ENCODE peak calls at places on chromosomes 2 and 18, in five cellular contexts. I, J, M, A and Y are unnamed samples.

GRCh38 chr2:74740395-74741075 is 86.5 kb downstream of the SEMA4F start:
- DNase-seq in I (peak; percentile 26), J (no peak), M (no peak), A (peak; percentile 85), Y (peak; percentile 69)

GRCh38 chr18:60096428-60096827 is 196.6 kb downstream of the PMAIP1 start:
- DNase-seq in I (no peak), J (no peak), M (no peak), A (no peak), Y (no peak)

GRCh38 chr18:48975221-48975816 is 24.6 kb upstream of the SMAD7 start:
- DNase-seq in I (no peak), J (no peak), M (peak; percentile 29), A (peak; percentile 77), Y (no peak)

GRCh38 chr2:237729681-237730475 is 68.7 kb upstream of the RBM44 start:
- DNase-seq in I (no peak), J (no peak), M (no peak), A (no peak), Y (no peak)

GRCh38 chr2:168315331-168316072 is 68.1 kb upstream of the STK39 start:
- DNase-seq in I (no peak), J (no peak), M (no peak), A (no peak), Y (no peak)

GRCh38 chr2:144571770-144572169 is 51.9 kb upstream of the ZEB2 start:
- DNase-seq in I (no peak), J (no peak), M (no peak), A (no peak), Y (no peak)

GRCh38 chr2:120854014-120854620 is 118.4 kb downstream of the GLI2 start:
- DNase-seq in I (peak; percentile 7), J (no peak), M (no peak), A (no peak), Y (no peak)

GRCh38 chr2:84861539-84861938 is 19.3 kb downstream of the TRABD2A start:
- DNase-seq in I (no peak), J (no peak), M (no peak), A (no peak), Y (no peak)

GRCh38 chr18:23725827-23726661 is 36.8 kb downstream of the LAMA3 start:
- DNase-seq in I (no peak), J (no peak), M (no peak), A (no peak), Y (no peak)

GRCh38 chr18:48636436-48636835 is 97.6 kb downstream of the CTIF start:
- DNase-seq in I (no peak), J (no peak), M (no peak), A (no peak), Y (no peak)

GRCh38 chr2:95347681-95348608 is 50.8 kb downstream of the KCNIP3 start:
- DNase-seq in I (no peak), J (no peak), M (no peak), A (no peak), Y (no peak)

GRCh38 chr2:8086342-8086741 is 595.5 kb upstream of the ID2 start:
- DNase-seq in I (no peak), J (no peak), M (no peak), A (no peak), Y (no peak)

GRCh38 chr2:145985517-145985916 is 1465.6 kb upstream of the ZEB2 start:
- DNase-seq in I (no peak), J (no peak), M (no peak), A (no peak), Y (no peak)

GRCh38 chr2:238269741-238270140 is 18.7 kb downstream of the PER2 start:
- DNase-seq in I (no peak), J (no peak), M (no peak), A (peak; percentile 6), Y (no peak)

GRCh38 chr2:182541268-182541667 is 114.4 kb upstream of the PDE1A start:
- DNase-seq in I (no peak), J (no peak), M (no peak), A (no peak), Y (no peak)

GRCh38 chr18:46158498-46158897 is 54.3 kb downstream of the HAUS1 start:
- DNase-seq in I (no peak), J (no peak), M (peak; percentile 39), A (no peak), Y (no peak)

GRCh38 chr2:20617892-20618467 is 32.9 kb downstream of the HS1BP3 start:
- DNase-seq in I (peak; percentile 98), J (no peak), M (peak; percentile 37), A (peak; percentile 99), Y (peak; percentile 99)

GRCh38 chr18:54958711-54959625 is at the start of gene CCDC68:
- DNase-seq in I (peak; percentile 80), J (no peak), M (peak; percentile 84), A (peak; percentile 40), Y (no peak)

GRCh38 chr2:23519334-23519651 is 134.3 kb downstream of the KLHL29 start:
- DNase-seq in I (no peak), J (no peak), M (no peak), A (peak; percentile 59), Y (no peak)

GRCh38 chr18:36635414-36636096 is 193.2 kb downstream of the TPGS2 start:
- DNase-seq in I (no peak), J (no peak), M (no peak), A (no peak), Y (no peak)

GRCh38 chr2:88753833-88754584 is 62.5 kb downstream of the RPIA start:
- DNase-seq in I (no peak), J (no peak), M (no peak), A (no peak), Y (no peak)

GRCh38 chr2:19536136-19536535 is 177.7 kb upstream of the OSR1 start:
- DNase-seq in I (no peak), J (no peak), M (no peak), A (no peak), Y (no peak)

GRCh38 chr2:28108143-28108542 is 217.6 kb downstream of the BABAM2 start:
- DNase-seq in I (no peak), J (no peak), M (no peak), A (no peak), Y (no peak)

GRCh38 chr2:166516712-166517303 is 22.8 kb upstream of the SCN7A start:
- DNase-seq in I (peak; percentile 32), J (no peak), M (peak; percentile 69), A (no peak), Y (no peak)

GRCh38 chr2:157727693-157728092 is 99.0 kb upstream of the ACVR1C start:
- DNase-seq in I (no peak), J (no peak), M (no peak), A (no peak), Y (no peak)

GRCh38 chr2:48566582-48566981 is 36.6 kb downstream of the STON1 start:
- DNase-seq in I (peak; percentile 19), J (no peak), M (no peak), A (no peak), Y (no peak)

GRCh38 chr2:177929662-177930522 is 142.7 kb downstream of the PDE11A start:
- DNase-seq in I (no peak), J (no peak), M (no peak), A (no peak), Y (no peak)

GRCh38 chr2:676647-677055 is 555 bp downstream of the TMEM18 start:
- DNase-seq in I (peak; percentile 99), J (peak; percentile 94), M (peak; percentile 99), A (peak; percentile 100), Y (peak; percentile 98)

GRCh38 chr18:50097702-50098101 is 97.2 kb downstream of the MYO5B start:
- DNase-seq in I (peak; percentile 47), J (no peak), M (no peak), A (peak; percentile 49), Y (no peak)

GRCh38 chr2:102048465-102048864 is 56.7 kb downstream of the IL1R2 start:
- DNase-seq in I (no peak), J (no peak), M (no peak), A (no peak), Y (no peak)

GRCh38 chr2:142592171-142592570 is 285.3 kb upstream of the KYNU start:
- DNase-seq in I (no peak), J (no peak), M (no peak), A (no peak), Y (no peak)

GRCh38 chr2:128361376-128362131 is 42.9 kb upstream of the HS6ST1 start:
- DNase-seq in I (peak; percentile 86), J (no peak), M (no peak), A (no peak), Y (no peak)

GRCh38 chr2:106703161-106703560 is 182.8 kb downstream of the ST6GAL2 start:
- DNase-seq in I (no peak), J (no peak), M (no peak), A (no peak), Y (no peak)

GRCh38 chr2:28544069-28544346 is 48.1 kb downstream of the PLB1 start:
- DNase-seq in I (no peak), J (no peak), M (no peak), A (no peak), Y (no peak)

GRCh38 chr2:174343638-174344455 is 9.1 kb downstream of the SP9 start:
- DNase-seq in I (no peak), J (no peak), M (no peak), A (no peak), Y (no peak)

GRCh38 chr2:96356889-96357288 is 21.3 kb downstream of the NCAPH start:
- DNase-seq in I (no peak), J (no peak), M (no peak), A (no peak), Y (no peak)

GRCh38 chr2:201502713-201503112 is 51.2 kb downstream of the STRADB start:
- DNase-seq in I (no peak), J (no peak), M (no peak), A (no peak), Y (no peak)

DNA sequence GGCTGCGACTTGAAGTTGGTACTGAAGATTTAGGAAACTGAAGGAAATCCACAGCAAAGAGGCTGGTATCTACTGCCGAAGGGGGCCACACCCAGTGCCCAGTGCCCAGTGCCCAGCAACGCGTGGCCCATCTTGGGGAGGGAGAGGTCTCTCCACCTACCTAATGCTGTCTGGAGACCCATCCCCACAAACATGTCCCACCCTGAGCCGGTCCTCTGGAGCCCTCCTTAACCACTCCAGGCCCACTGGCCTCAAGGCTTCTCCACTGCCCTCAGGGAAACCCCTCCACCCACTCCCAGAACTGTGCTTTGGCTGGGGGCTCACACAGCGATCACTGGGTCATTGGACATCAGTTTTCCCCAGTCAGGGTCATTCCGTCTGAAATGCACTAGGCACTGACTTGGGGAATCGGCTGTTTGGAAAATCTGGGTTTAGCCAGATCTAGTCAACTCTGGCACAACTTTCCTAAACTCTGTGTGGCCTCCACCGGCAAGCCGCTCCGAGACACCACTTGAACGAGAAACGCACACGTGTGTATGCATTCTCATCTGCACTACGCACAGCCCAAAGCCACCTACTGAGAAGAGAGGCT is 20.1 kb downstream of the GPR55 start:
- DNase-seq in I (no peak), J (no peak), M (no peak), A (no peak), Y (no peak)
- H3K4me1 ChIP-seq in I (no peaks in the 10 kb centered on the region), J (peaks cover 10% of the 10 kb centered on the region), M (no peaks in the 10 kb centered on the region), A (no peaks in the 10 kb centered on the region), Y (no peaks in the 10 kb centered on the region)

GRCh38 chr2:69017080-69017479 is 4.1 kb downstream of the ANTXR1 start:
- DNase-seq in I (no peak), J (no peak), M (no peak), A (no peak), Y (no peak)
- H3K4me1 ChIP-seq in I (peaks cover 10% of the 10 kb centered on the region), J (peaks cover 15% of the 10 kb centered on the region), M (peaks cover 31% of the 10 kb centered on the region), A (peaks cover 15% of the 10 kb centered on the region), Y (peaks cover 44% of the 10 kb centered on the region)

DNA sequence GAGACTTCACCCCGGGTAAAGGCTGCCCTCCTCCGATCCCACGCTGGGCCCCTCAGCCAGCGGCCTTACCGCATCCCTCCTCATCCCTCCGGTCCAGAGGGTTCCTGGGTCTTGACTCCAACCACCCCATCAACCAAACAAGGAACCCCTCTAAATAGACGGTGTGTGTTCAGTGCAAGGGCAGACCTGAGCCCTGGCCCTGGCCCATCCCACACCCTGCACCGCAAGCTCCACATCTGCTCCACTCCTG is 1.8 kb downstream of the KIF1A start:
- DNase-seq in I (no peak), J (no peak), M (no peak), A (no peak), Y (no peak)
- H3K4me1 ChIP-seq in I (peaks cover 41% of the 10 kb centered on the region), J (peaks cover 17% of the 10 kb centered on the region), M (peaks cover 15% of the 10 kb centered on the region), A (no peaks in the 10 kb centered on the region), Y (no peaks in the 10 kb centered on the region)

GRCh38 chr18:77068321-77068841 is 64.2 kb downstream of the MBP start:
- DNase-seq in I (no peak), J (no peak), M (no peak), A (no peak), Y (no peak)
- H3K4me1 ChIP-seq in I (peaks cover 23% of the 10 kb centered on the region), J (peaks cover 95% of the 10 kb centered on the region), M (no peaks in the 10 kb centered on the region), A (peaks cover 3% of the 10 kb centered on the region), Y (peaks cover 72% of the 10 kb centered on the region)